ENCODE peak calls at places on chromosome 3, in four cellular contexts. X is cardiac fibroblast, Z is HCT116, S is astrocyte. U is an unnamed sample.

GRCh38 chr3:113002676-113003075 is 11.9 kb downstream of the GTPBP8 start:
- DNase-seq in X (no peak), Z (no peak), S (no peak), U (no peak)

GRCh38 chr3:13896473-13897154 is 16.7 kb upstream of the WNT7A start:
- DNase-seq in Z (peak; percentile 63), X (peak; percentile 72), S (peak; percentile 38), U (peak; percentile 18)

GRCh38 chr3:148315756-148316155 is 381.9 kb upstream of the AGTR1 start:
- DNase-seq in X (no peak), Z (no peak), S (no peak), U (no peak)

GRCh38 chr3:14457999-14458398 is 55.6 kb downstream of the SLC6A6 start:
- DNase-seq in Z (no peak), X (no peak), S (no peak), U (no peak)

GRCh38 chr3:42502429-42503250 is at the start of gene VIPR1:
- DNase-seq in Z (peak; percentile 73), X (peak; percentile 53), S (no peak), U (no peak)

GRCh38 chr3:143040264-143040879 is 39.0 kb downstream of the U2SURP start:
- DNase-seq in Z (no peak), S (peak; percentile 19), X (peak; percentile 64), U (no peak)

GRCh38 chr3:50365080-50365841 is 5.9 kb upstream of the TMEM115 start:
- DNase-seq in S (peak; percentile 30), X (peak; percentile 73), Z (peak; percentile 70), U (no peak)

GRCh38 chr3:32817195-32817560 is 619 bp upstream of the TRIM71 start:
- DNase-seq in S (no peak), Z (no peak), X (no peak), U (no peak)

GRCh38 chr3:125083776-125084175 is 28.0 kb upstream of the HEG1 start:
- DNase-seq in S (peak; percentile 74), X (no peak), Z (no peak), U (no peak)

GRCh38 chr3:176274161-176274560 is 923.1 kb downstream of the TBL1XR1 start:
- DNase-seq in X (no peak), S (no peak), Z (no peak), U (no peak)

GRCh38 chr3:98032881-98033280 is 2.2 kb downstream of the GABRR3 start:
- DNase-seq in X (no peak), S (no peak), Z (no peak), U (no peak)

GRCh38 chr3:123632161-123632655 is 47.4 kb upstream of the HACD2 start:
- DNase-seq in Z (no peak), S (peak; percentile 36), X (peak; percentile 91), U (no peak)

GRCh38 chr3:157718835-157719234 is 215.6 kb upstream of the VEPH1 start:
- DNase-seq in X (no peak), S (no peak), Z (no peak), U (no peak)

GRCh38 chr3:150370129-150370602 is 37.9 kb upstream of the TSC22D2 start:
- DNase-seq in Z (peak; percentile 92), S (peak; percentile 96), X (peak; percentile 96), U (peak; percentile 88)

GRCh38 chr3:155448531-155448930 is 155.0 kb upstream of the STRIT1 start:
- DNase-seq in Z (no peak), X (no peak), S (no peak), U (no peak)

GRCh38 chr3:66442254-66443249 is 58.3 kb downstream of the LRIG1 start:
- DNase-seq in S (peak; percentile 86), X (peak; percentile 82), Z (no peak), U (peak; percentile 48)

GRCh38 chr3:10462641-10463040 is 42.7 kb downstream of the ATP2B2 start:
- DNase-seq in S (no peak), Z (no peak), X (no peak), U (no peak)

GRCh38 chr3:37963635-37964034 is 27.0 kb upstream of the VILL start:
- DNase-seq in X (no peak), S (no peak), Z (no peak), U (no peak)

GRCh38 chr3:66957357-66957756 is 40.8 kb upstream of the KBTBD8 start:
- DNase-seq in S (no peak), Z (no peak), X (no peak), U (no peak)

GRCh38 chr3:2247831-2248230 is 149.2 kb downstream of the CNTN4 start:
- DNase-seq in S (no peak), X (no peak), Z (no peak), U (no peak)

GRCh38 chr3:50264964-50265485 is 3.9 kb upstream of the SEMA3B start:
- DNase-seq in Z (peak; percentile 79), S (no peak), X (no peak), U (no peak)

GRCh38 chr3:53162672-53163458 is 1.9 kb downstream of the PRKCD start:
- DNase-seq in X (peak; percentile 18), S (no peak), Z (no peak), U (no peak)

GRCh38 chr3:141410861-141411771 is 42.8 kb downstream of the ZBTB38 start:
- DNase-seq in Z (no peak), S (peak; percentile 47), X (peak; percentile 56), U (no peak)

GRCh38 chr3:13564751-13565560 is 16.0 kb downstream of the FBLN2 start:
- DNase-seq in Z (no peak), S (no peak), X (no peak), U (no peak)

GRCh38 chr3:176595307-176595706 is 602.0 kb downstream of the TBL1XR1 start:
- DNase-seq in X (no peak), Z (no peak), S (peak; percentile 7), U (no peak)

GRCh38 chr3:176426371-176426770 is 770.9 kb downstream of the TBL1XR1 start:
- DNase-seq in S (no peak), X (no peak), Z (peak; percentile 15), U (no peak)

GRCh38 chr3:106281231-106281630 is 412.4 kb upstream of the CBLB start:
- DNase-seq in S (peak; percentile 81), X (peak; percentile 11), Z (no peak), U (no peak)

GRCh38 chr3:39267631-39268553 is 11.9 kb downstream of the CX3CR1 start:
- DNase-seq in Z (no peak), X (no peak), S (no peak), U (no peak)

GRCh38 chr3:131326307-131326706 is 55.3 kb upstream of the NUDT16 start:
- DNase-seq in S (peak; percentile 29), X (peak; percentile 8), Z (peak; percentile 40), U (no peak)

GRCh38 chr3:193859195-193859594 is 266.2 kb downstream of the OPA1 start:
- DNase-seq in Z (no peak), S (no peak), X (no peak), U (no peak)

GRCh38 chr3:61564405-61565059 is 3.2 kb downstream of the PTPRG start:
- DNase-seq in S (peak; percentile 28), Z (no peak), X (peak; percentile 83), U (no peak)
- H3K4me3 ChIP-seq in S (peak overlapping the region; percentile 76), Z (no peak overlapping the region), X (peak overlapping the region; percentile 87), U (peak overlapping the region; percentile 83)

GRCh38 chr3:62833538-62833937 is 41.7 kb downstream of the CADPS start:
- DNase-seq in X (no peak), S (no peak), Z (no peak), U (no peak)
- TF ChIP-seq CTCF in X (peak; percentile 15), S (peak; percentile 31), Z (peak; percentile 40), U (peak; percentile 66)

GRCh38 chr3:128994581-128995161 is 795 bp upstream of the CFAP92 start:
- DNase-seq in S (no peak), X (no peak), Z (no peak), U (no peak)
- H3K4me3 ChIP-seq in S (no peak overlapping the region), X (no peak overlapping the region), Z (no peak overlapping the region), U (no peak overlapping the region)

GRCh38 chr3:44880284-44880683 is 5.9 kb downstream of the TGM4 start:
- DNase-seq in Z (no peak), X (no peak), S (no peak), U (no peak)
- TF ChIP-seq CTCF in Z (no peak), X (no peak), S (no peak), U (no peak)

GRCh38 chr3:129224984-129225393 is 24.4 kb upstream of the COPG1 start:
- DNase-seq in Z (no peak), X (peak; percentile 88), S (peak; percentile 50), U (peak; percentile 35)
- H3K4me3 ChIP-seq in Z (peak overlapping the region; percentile 17), X (peak overlapping the region; percentile 37), S (no peak overlapping the region), U (no peak overlapping the region)

DNA sequence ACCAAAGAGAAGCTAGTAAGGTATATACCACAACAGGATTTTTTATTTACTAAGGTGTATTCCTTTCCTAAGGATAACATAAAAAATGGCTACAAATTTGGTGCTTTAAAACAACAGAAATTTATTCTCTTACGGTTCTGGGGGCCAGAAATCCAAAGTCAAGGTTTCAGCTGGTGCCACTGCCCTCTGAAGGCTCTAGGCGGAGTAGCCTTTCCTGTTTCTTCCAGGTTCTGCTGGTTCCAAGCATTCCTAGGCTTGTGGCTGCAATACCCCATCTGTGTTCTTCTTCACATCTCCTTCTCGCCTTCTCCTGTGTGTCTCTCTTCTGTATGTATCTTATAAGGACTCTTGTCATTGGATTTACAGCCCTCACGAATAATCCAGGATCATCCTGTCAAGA is 549.9 kb downstream of the GRM7 start:
- DNase-seq in S (no peak), X (no peak), Z (no peak), U (no peak)
- TF ChIP-seq CTCF in S (no peak), X (no peak), Z (no peak), U (no peak)

GRCh38 chr3:152258448-152259302 is 10.1 kb upstream of the MBNL1 start:
- DNase-seq in Z (peak; percentile 80), X (peak; percentile 99), S (peak; percentile 98), U (peak; percentile 98)
- H3K4me3 ChIP-seq in Z (peak overlapping the region; percentile 18), X (no peak overlapping the region), S (no peak overlapping the region), U (no peak overlapping the region)

GRCh38 chr3:139123377-139124095 is 78.8 kb upstream of the PRR23C start:
- DNase-seq in Z (no peak), S (no peak), X (no peak), U (no peak)
- TF ChIP-seq CTCF in Z (no peak), S (no peak), X (no peak), U (no peak)

U was measured in AG09309.